ENCODE peak calls at places on chromosome 14, in ten cellular contexts. E, N, X, L, A, W, B, F, U and Q are unnamed samples.
A peak's percentile ranks its signal among the peaks of the same experiment; 100 is the strongest.

GRCh38 chr14:93430889-93431670 is at the start of gene UNC79:
- DNase-seq in W (no peak), F (peak; percentile 30), L (peak; percentile 52), U (peak; percentile 37), A (no peak), B (peak; percentile 85), N (peak; percentile 9), X (no peak), E (no peak), Q (no peak)

GRCh38 chr14:88986146-88986841 is 161.8 kb downstream of the TTC8 start:
- DNase-seq in N (no peak), B (no peak), W (no peak), X (peak; percentile 38), F (no peak), U (no peak), L (no peak), A (peak; percentile 89), E (no peak), Q (peak; percentile 84)

GRCh38 chr14:102140027-102140749 is 491 bp downstream of the WDR20 start:
- DNase-seq in X (peak; percentile 47), N (peak; percentile 33), B (peak; percentile 64), A (peak; percentile 48), F (no peak), E (no peak), L (peak; percentile 28), U (peak; percentile 43), W (no peak), Q (peak; percentile 66)

GRCh38 chr14:40417777-40418401 is 985.7 kb upstream of the FBXO33 start:
- DNase-seq in B (peak; percentile 71), L (peak; percentile 67), E (no peak), N (peak; percentile 44), X (peak; percentile 51), F (no peak), W (peak; percentile 40), U (peak; percentile 56), A (peak; percentile 2), Q (peak; percentile 0)

GRCh38 chr14:92586966-92587365 is 73.4 kb downstream of the RIN3 start:
- DNase-seq in B (no peak), L (no peak), E (no peak), X (no peak), N (no peak), F (no peak), A (no peak), W (no peak), U (no peak), Q (no peak)

GRCh38 chr14:54893151-54893760 is 9.4 kb downstream of the GCH1 start:
- DNase-seq in N (peak; percentile 55), B (peak; percentile 51), U (no peak), W (peak; percentile 35), E (no peak), A (peak; percentile 76), X (peak; percentile 47), F (no peak), L (peak; percentile 30), Q (peak; percentile 88)

GRCh38 chr14:104601786-104602185 is 2.8 kb downstream of the TMEM179 start:
- DNase-seq in A (peak; percentile 9), F (no peak), E (peak; percentile 47), B (no peak), L (peak; percentile 4), N (no peak), X (no peak), U (no peak), W (no peak), Q (no peak)

GRCh38 chr14:87944987-87945604 is 47.9 kb downstream of the GALC start:
- DNase-seq in L (no peak), N (peak; percentile 36), U (no peak), X (peak; percentile 40), E (no peak), F (no peak), W (peak; percentile 48), B (peak; percentile 37), A (peak; percentile 25), Q (peak; percentile 60)

GRCh38 chr14:100546051-100546443 is 41.2 kb downstream of the BEGAIN start:
- DNase-seq in N (no peak), X (no peak), B (no peak), L (no peak), F (no peak), A (no peak), U (peak; percentile 55), W (no peak), E (no peak), Q (peak; percentile 46)

GRCh38 chr14:99612065-99612736 is 8.2 kb upstream of the CCDC85C start:
- DNase-seq in B (no peak), F (no peak), L (no peak), U (no peak), N (no peak), X (no peak), A (no peak), W (no peak), E (no peak), Q (no peak)

GRCh38 chr14:70061108-70061507 is 127.6 kb downstream of the SLC8A3 start:
- DNase-seq in L (no peak), F (no peak), E (no peak), A (peak; percentile 36), X (peak; percentile 59), B (no peak), W (no peak), U (no peak), N (peak; percentile 23), Q (peak; percentile 17)

GRCh38 chr14:35285168-35285990 is 6.8 kb upstream of the PSMA6 start:
- DNase-seq in U (no peak), N (no peak), B (no peak), A (peak; percentile 51), F (no peak), W (no peak), E (no peak), X (no peak), L (no peak), Q (peak; percentile 67)

GRCh38 chr14:71451501-71451900 is 480.7 kb upstream of the RGS6 start:
- DNase-seq in B (no peak), N (no peak), L (no peak), E (no peak), A (peak; percentile 57), X (no peak), U (no peak), F (no peak), W (no peak), Q (peak; percentile 40)

GRCh38 chr14:70622111-70622712 is 19.5 kb upstream of the TTC9 start:
- DNase-seq in L (peak; percentile 68), B (peak; percentile 69), N (peak; percentile 56), A (peak; percentile 49), F (no peak), E (no peak), W (no peak), U (peak; percentile 80), X (peak; percentile 74), Q (peak; percentile 62)